ENCODE peak calls at places on chromosomes 16 and 17, in four cellular contexts. X is HCT116, A is heart left ventricle, H is IMR-90. F is an unnamed sample.

GRCh38 chr17:66711936-66712335 is 123.0 kb upstream of the CACNG5 start:
- DNase-seq in A (no peak), H (no peak), X (no peak), F (no peak)

GRCh38 chr16:18953535-18953934 is 27.3 kb upstream of the SMG1 start:
- DNase-seq in H (no peak), A (no peak), X (no peak), F (no peak)

GRCh38 chr17:81440511-81441244 is 45.4 kb downstream of the BAHCC1 start:
- DNase-seq in X (no peak), H (no peak), A (no peak), F (no peak)

GRCh38 chr17:64492481-64493109 is 4.3 kb downstream of the POLG2 start:
- DNase-seq in H (no peak), X (no peak), A (no peak), F (no peak)

GRCh38 chr17:58572846-58573245 is 58.4 kb upstream of the MTMR4 start:
- DNase-seq in H (no peak), X (no peak), A (no peak), F (no peak)

GRCh38 chr16:66905633-66906539 is 12.8 kb downstream of the CDH16 start:
- DNase-seq in H (no peak), A (peak), X (no peak), F (no peak)

GRCh38 chr17:45052052-45052772 is 780 bp upstream of the DCAKD start:
- DNase-seq in A (peak), H (no peak), X (no peak), F (peak)

GRCh38 chr17:20908373-20909273 is 134.2 kb downstream of the USP22 start:
- DNase-seq in X (peak), A (peak), H (peak), F (peak)

GRCh38 chr17:67995568-67996191 is 589 bp downstream of the C17orf58 start:
- DNase-seq in A (peak), H (no peak), X (no peak), F (peak)

GRCh38 chr17:21232033-21232749 is 18.2 kb upstream of the TMEM11 start:
- DNase-seq in A (no peak), H (no peak), X (no peak), F (no peak)

GRCh38 chr16:84643677-84644076 is 4.6 kb upstream of the KLHL36 start:
- DNase-seq in H (no peak), A (no peak), X (no peak), F (no peak)

GRCh38 chr17:63405741-63406261 is 40.3 kb downstream of the CYB561 start:
- DNase-seq in A (no peak), X (peak), H (peak), F (no peak)

GRCh38 chr17:28252436-28252835 is 66.6 kb upstream of the TMEM97 start:
- DNase-seq in X (no peak), A (no peak), H (peak), F (no peak)

GRCh38 chr17:73396429-73397277 is 84.9 kb upstream of the CDC42EP4 start:
- DNase-seq in X (no peak), H (peak), A (no peak), F (no peak)

GRCh38 chr17:71922439-71922838 is 198.4 kb upstream of the SOX9 start:
- DNase-seq in H (peak), X (no peak), A (no peak), F (no peak)

GRCh38 chr17:80803451-80804428 is 187.9 kb upstream of the CHMP6 start:
- DNase-seq in H (no peak), A (no peak), X (no peak), F (peak)

GRCh38 chr17:40070895-40071719 is 8.3 kb downstream of the THRA start:
- DNase-seq in H (no peak), X (no peak), A (peak), F (peak)

GRCh38 chr16:35752773-35753558 is 2293.6 kb downstream of the TP53TG3F start:
- DNase-seq in H (no peak), A (no peak), X (no peak), F (no peak)

GRCh38 chr17:35148144-35148543 is 527 bp downstream of the UNC45B start:
- DNase-seq in H (no peak), A (no peak), X (no peak), F (no peak)

GRCh38 chr17:74245145-74245817 is 28.8 kb upstream of the DNAI2 start:
- DNase-seq in H (no peak), A (no peak), X (no peak), F (no peak)

DNA sequence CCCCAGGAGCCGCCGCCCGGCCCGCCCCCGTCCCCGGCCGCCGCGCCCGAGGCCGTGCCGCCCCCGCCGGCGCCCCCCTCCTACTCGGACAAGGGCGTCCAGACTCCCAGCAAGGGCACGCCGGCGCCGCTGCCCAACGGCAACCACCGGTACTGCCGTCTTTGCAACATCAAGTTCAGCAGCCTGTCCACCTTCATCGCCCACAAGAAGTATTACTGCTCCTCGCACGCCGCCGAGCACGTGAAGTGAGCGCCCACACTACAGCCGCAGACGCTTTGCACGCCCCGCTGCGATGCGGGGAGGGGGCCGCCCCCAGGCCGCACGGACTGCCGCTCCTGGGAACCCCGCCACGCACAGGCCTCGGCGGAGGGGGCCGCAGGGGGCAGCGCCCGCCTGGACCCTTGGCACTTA is 35.5 kb upstream of the ZC3H18 start:
- DNase-seq in H (peak), X (peak), A (no peak), F (peak)
- TF ChIP-seq POLR2A in H (no peak), X (no peak), A (no peak), F (no peak)

GRCh38 chr16:58494981-58495860 is 4.7 kb upstream of the NDRG4 start:
- DNase-seq in A (peak), X (peak), H (peak), F (peak)
- TF ChIP-seq CTCF in A (peak), X (peak), H (peak), F (peak)

GRCh38 chr17:56114469-56114868 is 38.8 kb upstream of the ANKFN1 start:
- DNase-seq in A (no peak), X (no peak), H (no peak), F (no peak)
- TF ChIP-seq POLR2A in A (no peak), X (no peak), H (no peak), F (no peak)

DNA sequence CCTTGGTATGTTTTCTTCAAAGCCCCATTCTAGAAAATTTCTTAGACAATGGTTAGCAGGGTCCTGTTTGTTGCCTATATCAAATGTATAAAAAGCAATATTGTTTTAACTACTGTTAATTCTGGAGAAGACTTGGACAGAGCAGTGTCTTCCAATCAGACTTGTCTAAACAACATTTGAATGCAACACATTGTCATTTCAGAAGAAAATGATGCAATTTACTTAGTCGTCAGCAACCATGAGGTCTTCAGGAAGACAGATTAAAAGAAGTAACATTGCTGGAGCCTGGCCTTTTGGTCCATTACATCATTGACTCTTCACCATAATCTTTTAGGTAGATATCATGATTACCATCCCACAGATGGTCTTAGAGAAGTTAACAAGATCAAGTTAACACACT is 94.5 kb downstream of the ANKFN1 start:
- DNase-seq in H (no peak), X (no peak), A (no peak), F (no peak)
- TF ChIP-seq CTCF in H (no peak), X (no peak), A (no peak), F (no peak)

F was measured in adrenal gland.